ENCODE peak calls at places on chromosomes 5 and 9, in ten cellular contexts. One of them, this sample, is unnamed.

GRCh38 chr5:172492991-172493390 is 38.7 kb upstream of the SH3PXD2B start:
- DNase-seq in heart left ventricle: no peak
- DNase-seq in HCT116: no peak
- DNase-seq in neural crest cell: no peak
- DNase-seq in pancreas: no peak
- DNase-seq in left ventricle myocardium inferior: no peak
- DNase-seq in heart right ventricle: no peak
- DNase-seq in A549: no peak
- DNase-seq in uterus: no peak
- DNase-seq in MCF 10A: no peak
- DNase-seq in this sample: no peak

GRCh38 chr9:135029871-135030710 is 57.4 kb upstream of the OLFM1 start:
- DNase-seq in heart left ventricle: no peak
- DNase-seq in HCT116: no peak
- DNase-seq in neural crest cell: no peak
- DNase-seq in pancreas: no peak
- DNase-seq in left ventricle myocardium inferior: no peak
- DNase-seq in heart right ventricle: no peak
- DNase-seq in A549: no peak
- DNase-seq in uterus: no peak
- DNase-seq in MCF 10A: no peak
- DNase-seq in this sample: no peak

GRCh38 chr9:22452415-22453010 is 5.9 kb downstream of the DMRTA1 start:
- DNase-seq in heart left ventricle: no peak
- DNase-seq in HCT116: peak; percentile 29
- DNase-seq in neural crest cell: peak; percentile 19
- DNase-seq in pancreas: no peak
- DNase-seq in left ventricle myocardium inferior: peak; percentile 26
- DNase-seq in heart right ventricle: peak; percentile 21
- DNase-seq in A549: peak; percentile 38
- DNase-seq in uterus: peak; percentile 24
- DNase-seq in MCF 10A: peak; percentile 33
- DNase-seq in this sample: peak; percentile 74

GRCh38 chr5:166649656-166650055 is 1641.8 kb upstream of the WWC1 start:
- DNase-seq in heart left ventricle: no peak
- DNase-seq in HCT116: no peak
- DNase-seq in neural crest cell: no peak
- DNase-seq in pancreas: no peak
- DNase-seq in left ventricle myocardium inferior: no peak
- DNase-seq in heart right ventricle: no peak
- DNase-seq in A549: no peak
- DNase-seq in uterus: no peak
- DNase-seq in MCF 10A: no peak
- DNase-seq in this sample: no peak

GRCh38 chr9:87109851-87110250 is 162.5 kb upstream of the GAS1 start:
- DNase-seq in heart left ventricle: no peak
- DNase-seq in HCT116: no peak
- DNase-seq in neural crest cell: no peak
- DNase-seq in pancreas: no peak
- DNase-seq in left ventricle myocardium inferior: no peak
- DNase-seq in heart right ventricle: no peak
- DNase-seq in A549: no peak
- DNase-seq in uterus: no peak
- DNase-seq in MCF 10A: peak; percentile 30
- DNase-seq in this sample: no peak

GRCh38 chr9:99300103-99300439 is 78.0 kb downstream of the SEC61B start:
- DNase-seq in heart left ventricle: no peak
- DNase-seq in HCT116: no peak
- DNase-seq in neural crest cell: no peak
- DNase-seq in pancreas: no peak
- DNase-seq in left ventricle myocardium inferior: no peak
- DNase-seq in heart right ventricle: no peak
- DNase-seq in A549: no peak
- DNase-seq in uterus: no peak
- DNase-seq in MCF 10A: no peak
- DNase-seq in this sample: no peak

GRCh38 chr5:53874409-53874808 is 314.0 kb downstream of the NDUFS4 start:
- DNase-seq in heart left ventricle: no peak
- DNase-seq in HCT116: no peak
- DNase-seq in neural crest cell: no peak
- DNase-seq in pancreas: no peak
- DNase-seq in left ventricle myocardium inferior: no peak
- DNase-seq in heart right ventricle: no peak
- DNase-seq in A549: peak; percentile 6
- DNase-seq in uterus: no peak
- DNase-seq in MCF 10A: peak; percentile 43
- DNase-seq in this sample: peak; percentile 11

GRCh38 chr9:29393064-29393463 is 1819.8 kb upstream of the C9orf72 start:
- DNase-seq in heart left ventricle: no peak
- DNase-seq in HCT116: no peak
- DNase-seq in neural crest cell: no peak
- DNase-seq in pancreas: no peak
- DNase-seq in left ventricle myocardium inferior: no peak
- DNase-seq in heart right ventricle: no peak
- DNase-seq in A549: no peak
- DNase-seq in uterus: no peak
- DNase-seq in MCF 10A: peak; percentile 43
- DNase-seq in this sample: no peak

GRCh38 chr9:76866689-76867088 is 39.2 kb downstream of the PRUNE2 start:
- DNase-seq in heart left ventricle: no peak
- DNase-seq in HCT116: no peak
- DNase-seq in neural crest cell: no peak
- DNase-seq in pancreas: no peak
- DNase-seq in left ventricle myocardium inferior: no peak
- DNase-seq in heart right ventricle: no peak
- DNase-seq in A549: peak; percentile 80
- DNase-seq in uterus: peak; percentile 46
- DNase-seq in MCF 10A: peak; percentile 68
- DNase-seq in this sample: no peak

GRCh38 chr5:111197523-111197922 is 26.7 kb upstream of the CAMK4 start:
- DNase-seq in heart left ventricle: no peak
- DNase-seq in HCT116: no peak
- DNase-seq in neural crest cell: no peak
- DNase-seq in pancreas: no peak
- DNase-seq in left ventricle myocardium inferior: no peak
- DNase-seq in heart right ventricle: peak; percentile 12
- DNase-seq in A549: no peak
- DNase-seq in uterus: peak; percentile 24
- DNase-seq in MCF 10A: peak; percentile 40
- DNase-seq in this sample: no peak

GRCh38 chr9:79049371-79049770 is 522.4 kb upstream of the TLE4 start:
- DNase-seq in heart left ventricle: no peak
- DNase-seq in HCT116: no peak
- DNase-seq in neural crest cell: no peak
- DNase-seq in pancreas: no peak
- DNase-seq in left ventricle myocardium inferior: no peak
- DNase-seq in heart right ventricle: no peak
- DNase-seq in A549: no peak
- DNase-seq in uterus: no peak
- DNase-seq in MCF 10A: peak; percentile 10
- DNase-seq in this sample: no peak

GRCh38 chr5:145925803-145926202 is 10.6 kb upstream of the SH3RF2 start:
- DNase-seq in heart left ventricle: no peak
- DNase-seq in HCT116: no peak
- DNase-seq in neural crest cell: no peak
- DNase-seq in pancreas: no peak
- DNase-seq in left ventricle myocardium inferior: no peak
- DNase-seq in heart right ventricle: no peak
- DNase-seq in A549: no peak
- DNase-seq in uterus: no peak
- DNase-seq in MCF 10A: peak; percentile 95
- DNase-seq in this sample: no peak

GRCh38 chr5:134247411-134247810 is 21.5 kb upstream of the PPP2CA start:
- DNase-seq in heart left ventricle: no peak
- DNase-seq in HCT116: peak; percentile 54
- DNase-seq in neural crest cell: no peak
- DNase-seq in pancreas: no peak
- DNase-seq in left ventricle myocardium inferior: no peak
- DNase-seq in heart right ventricle: no peak
- DNase-seq in A549: peak; percentile 74
- DNase-seq in uterus: no peak
- DNase-seq in MCF 10A: peak; percentile 93
- DNase-seq in this sample: no peak

DNA sequence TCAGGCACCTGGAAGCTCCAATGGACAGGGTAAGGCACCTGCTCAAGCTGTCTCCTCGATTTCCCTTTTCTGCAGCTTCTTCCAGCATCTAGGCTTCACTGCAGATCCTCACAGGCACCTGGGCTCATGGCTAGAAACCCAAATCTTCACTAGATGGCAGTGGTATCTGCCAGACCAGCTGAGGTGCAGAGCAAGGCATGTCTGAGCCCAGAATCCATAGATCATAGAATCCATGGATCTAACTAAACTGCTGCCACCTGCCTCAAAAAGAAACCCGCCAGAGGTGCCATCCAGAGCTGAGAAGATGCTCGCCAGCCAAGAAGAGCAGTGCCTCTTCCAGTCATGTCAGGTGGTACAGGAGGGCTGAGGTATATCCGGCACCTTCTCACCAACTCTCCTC is 6.9 kb downstream of the SHC3 start:
- DNase-seq in heart left ventricle: no peak
- DNase-seq in HCT116: no peak
- DNase-seq in neural crest cell: no peak
- DNase-seq in pancreas: no peak
- DNase-seq in left ventricle myocardium inferior: no peak
- DNase-seq in heart right ventricle: no peak
- DNase-seq in A549: no peak
- DNase-seq in uterus: no peak
- DNase-seq in MCF 10A: peak; percentile 16
- DNase-seq in this sample: no peak
- TF ChIP-seq CTCF in heart left ventricle: no peak
- TF ChIP-seq CTCF in HCT116: no peak
- TF ChIP-seq CTCF in neural crest cell: no peak
- TF ChIP-seq CTCF in pancreas: no peak
- TF ChIP-seq CTCF in left ventricle myocardium inferior: no peak
- TF ChIP-seq CTCF in heart right ventricle: no peak
- TF ChIP-seq CTCF in A549: no peak
- TF ChIP-seq CTCF in uterus: no peak
- TF ChIP-seq CTCF in MCF 10A: peak; percentile 10
- TF ChIP-seq CTCF in this sample: no peak

GRCh38 chr5:60010328-60010727 is 116.8 kb upstream of the PDE4D start:
- DNase-seq in heart left ventricle: no peak
- DNase-seq in HCT116: no peak
- DNase-seq in neural crest cell: no peak
- DNase-seq in pancreas: no peak
- DNase-seq in left ventricle myocardium inferior: no peak
- DNase-seq in heart right ventricle: no peak
- DNase-seq in A549: peak; percentile 7
- DNase-seq in uterus: no peak
- DNase-seq in MCF 10A: peak; percentile 6
- DNase-seq in this sample: no peak
- TF ChIP-seq CTCF in heart left ventricle: no peak
- TF ChIP-seq CTCF in HCT116: no peak
- TF ChIP-seq CTCF in neural crest cell: peak; percentile 58
- TF ChIP-seq CTCF in pancreas: no peak
- TF ChIP-seq CTCF in left ventricle myocardium inferior: no peak
- TF ChIP-seq CTCF in heart right ventricle: no peak
- TF ChIP-seq CTCF in A549: no peak
- TF ChIP-seq CTCF in uterus: no peak
- TF ChIP-seq CTCF in MCF 10A: peak; percentile 6
- TF ChIP-seq CTCF in this sample: no peak

GRCh38 chr5:149754481-149754880 is 24.4 kb downstream of the PPARGC1B start:
- DNase-seq in heart left ventricle: no peak
- DNase-seq in HCT116: no peak
- DNase-seq in neural crest cell: no peak
- DNase-seq in pancreas: no peak
- DNase-seq in left ventricle myocardium inferior: no peak
- DNase-seq in heart right ventricle: no peak
- DNase-seq in A549: no peak
- DNase-seq in uterus: no peak
- DNase-seq in MCF 10A: no peak
- DNase-seq in this sample: no peak
- TF ChIP-seq CTCF in heart left ventricle: no peak
- TF ChIP-seq CTCF in HCT116: no peak
- TF ChIP-seq CTCF in neural crest cell: no peak
- TF ChIP-seq CTCF in pancreas: no peak
- TF ChIP-seq CTCF in left ventricle myocardium inferior: no peak
- TF ChIP-seq CTCF in heart right ventricle: no peak
- TF ChIP-seq CTCF in A549: no peak
- TF ChIP-seq CTCF in uterus: no peak
- TF ChIP-seq CTCF in MCF 10A: no peak
- TF ChIP-seq CTCF in this sample: no peak

GRCh38 chr9:133876836-133877235 is 115.3 kb downstream of the VAV2 start:
- DNase-seq in heart left ventricle: no peak
- DNase-seq in HCT116: no peak
- DNase-seq in neural crest cell: no peak
- DNase-seq in pancreas: no peak
- DNase-seq in left ventricle myocardium inferior: no peak
- DNase-seq in heart right ventricle: no peak
- DNase-seq in A549: no peak
- DNase-seq in uterus: no peak
- DNase-seq in MCF 10A: peak; percentile 29
- DNase-seq in this sample: no peak

GRCh38 chr9:133874659-133875058 is 117.5 kb downstream of the VAV2 start:
- DNase-seq in heart left ventricle: no peak
- DNase-seq in HCT116: no peak
- DNase-seq in neural crest cell: no peak
- DNase-seq in pancreas: no peak
- DNase-seq in left ventricle myocardium inferior: no peak
- DNase-seq in heart right ventricle: no peak
- DNase-seq in A549: no peak
- DNase-seq in uterus: no peak
- DNase-seq in MCF 10A: no peak
- DNase-seq in this sample: no peak

GRCh38 chr9:133877327-133877726 is 114.8 kb downstream of the VAV2 start:
- DNase-seq in heart left ventricle: no peak
- DNase-seq in HCT116: no peak
- DNase-seq in neural crest cell: no peak
- DNase-seq in pancreas: no peak
- DNase-seq in left ventricle myocardium inferior: no peak
- DNase-seq in heart right ventricle: no peak
- DNase-seq in A549: no peak
- DNase-seq in uterus: no peak
- DNase-seq in MCF 10A: no peak
- DNase-seq in this sample: no peak

GRCh38 chr9:133875131-133875530 is 117.0 kb downstream of the VAV2 start:
- DNase-seq in heart left ventricle: no peak
- DNase-seq in HCT116: no peak
- DNase-seq in neural crest cell: no peak
- DNase-seq in pancreas: no peak
- DNase-seq in left ventricle myocardium inferior: no peak
- DNase-seq in heart right ventricle: no peak
- DNase-seq in A549: no peak
- DNase-seq in uterus: no peak
- DNase-seq in MCF 10A: no peak
- DNase-seq in this sample: no peak

GRCh38 chr9:133876144-133876543 is 116.0 kb downstream of the VAV2 start:
- DNase-seq in heart left ventricle: no peak
- DNase-seq in HCT116: no peak
- DNase-seq in neural crest cell: peak; percentile 40
- DNase-seq in pancreas: no peak
- DNase-seq in left ventricle myocardium inferior: no peak
- DNase-seq in heart right ventricle: no peak
- DNase-seq in A549: no peak
- DNase-seq in uterus: no peak
- DNase-seq in MCF 10A: peak; percentile 17
- DNase-seq in this sample: no peak
- TF ChIP-seq CTCF in heart left ventricle: no peak
- TF ChIP-seq CTCF in HCT116: peak; percentile 67
- TF ChIP-seq CTCF in neural crest cell: peak; percentile 52
- TF ChIP-seq CTCF in pancreas: no peak
- TF ChIP-seq CTCF in left ventricle myocardium inferior: no peak
- TF ChIP-seq CTCF in heart right ventricle: no peak
- TF ChIP-seq CTCF in A549: peak; percentile 11
- TF ChIP-seq CTCF in uterus: no peak
- TF ChIP-seq CTCF in MCF 10A: peak; percentile 25
- TF ChIP-seq CTCF in this sample: no peak

GRCh38 chr5:5933651-5934050 is 444.7 kb downstream of the MED10 start:
- DNase-seq in heart left ventricle: no peak
- DNase-seq in HCT116: no peak
- DNase-seq in neural crest cell: no peak
- DNase-seq in pancreas: no peak
- DNase-seq in left ventricle myocardium inferior: no peak
- DNase-seq in heart right ventricle: no peak
- DNase-seq in A549: peak; percentile 13
- DNase-seq in uterus: no peak
- DNase-seq in MCF 10A: no peak
- DNase-seq in this sample: no peak
- TF ChIP-seq CTCF in heart left ventricle: no peak
- TF ChIP-seq CTCF in HCT116: no peak
- TF ChIP-seq CTCF in neural crest cell: no peak
- TF ChIP-seq CTCF in pancreas: no peak
- TF ChIP-seq CTCF in left ventricle myocardium inferior: no peak
- TF ChIP-seq CTCF in heart right ventricle: no peak
- TF ChIP-seq CTCF in A549: no peak
- TF ChIP-seq CTCF in uterus: no peak
- TF ChIP-seq CTCF in MCF 10A: no peak
- TF ChIP-seq CTCF in this sample: no peak

This sample was measured in activated CD8-positive, alpha-beta T cell treated with anti-CD3 and anti-CD28 coated beads for 36 hours.